ENCODE peak calls at places on chromosome 4, in six cellular contexts. One of them, this sample, is unnamed. For H3K4me1, the result is how much of the 10 kb centered on the place peaks cover.

GRCh38 chr4:8225704-8226443 is 26.8 kb downstream of the SH3TC1 start:
- DNase-seq in tibial artery: no peak
- DNase-seq in testis: no peak
- DNase-seq in adrenal gland: no peak
- DNase-seq in heart right ventricle: no peak
- DNase-seq in astrocyte: peak
- DNase-seq in this sample: no peak

GRCh38 chr4:33882246-33882990 is 2361.9 kb downstream of the ARAP2 start:
- DNase-seq in adrenal gland: no peak
- DNase-seq in tibial artery: no peak
- DNase-seq in astrocyte: peak
- DNase-seq in testis: no peak
- DNase-seq in heart right ventricle: no peak
- DNase-seq in this sample: no peak

GRCh38 chr4:2794707-2795557 is 2.0 kb downstream of the SH3BP2 start:
- DNase-seq in astrocyte: peak
- DNase-seq in heart right ventricle: peak
- DNase-seq in tibial artery: peak
- DNase-seq in testis: peak
- DNase-seq in adrenal gland: peak
- DNase-seq in this sample: no peak

GRCh38 chr4:131304686-131305085 is 1844.4 kb upstream of the PCDH10 start:
- DNase-seq in heart right ventricle: no peak
- DNase-seq in tibial artery: no peak
- DNase-seq in astrocyte: no peak
- DNase-seq in adrenal gland: no peak
- DNase-seq in testis: no peak
- DNase-seq in this sample: no peak

GRCh38 chr4:146245246-146245645 is 30.9 kb downstream of the REELD1 start:
- DNase-seq in astrocyte: peak
- DNase-seq in heart right ventricle: no peak
- DNase-seq in adrenal gland: peak
- DNase-seq in tibial artery: no peak
- DNase-seq in testis: no peak
- DNase-seq in this sample: no peak

GRCh38 chr4:31043382-31044062 is 323.4 kb downstream of the PCDH7 start:
- DNase-seq in heart right ventricle: no peak
- DNase-seq in tibial artery: no peak
- DNase-seq in astrocyte: no peak
- DNase-seq in testis: no peak
- DNase-seq in adrenal gland: no peak
- DNase-seq in this sample: no peak

GRCh38 chr4:113293043-113293560 is 243.6 kb downstream of the ANK2 start:
- DNase-seq in astrocyte: peak
- DNase-seq in testis: no peak
- DNase-seq in tibial artery: no peak
- DNase-seq in adrenal gland: no peak
- DNase-seq in heart right ventricle: no peak
- DNase-seq in this sample: no peak

GRCh38 chr4:120733054-120733453 is 189.5 kb downstream of the PRDM5 start:
- DNase-seq in adrenal gland: no peak
- DNase-seq in tibial artery: no peak
- DNase-seq in astrocyte: no peak
- DNase-seq in heart right ventricle: no peak
- DNase-seq in testis: no peak
- DNase-seq in this sample: no peak

GRCh38 chr4:138669479-138670165 is 346.0 kb upstream of the NOCT start:
- DNase-seq in tibial artery: no peak
- DNase-seq in testis: no peak
- DNase-seq in astrocyte: peak
- DNase-seq in adrenal gland: no peak
- DNase-seq in heart right ventricle: no peak
- DNase-seq in this sample: no peak

GRCh38 chr4:81506731-81507130 is 35.0 kb upstream of the RASGEF1B start:
- DNase-seq in heart right ventricle: no peak
- DNase-seq in tibial artery: no peak
- DNase-seq in testis: no peak
- DNase-seq in adrenal gland: no peak
- DNase-seq in astrocyte: no peak
- DNase-seq in this sample: no peak

GRCh38 chr4:186015212-186015817 is 53.6 kb upstream of the TLR3 start:
- DNase-seq in tibial artery: no peak
- DNase-seq in testis: no peak
- DNase-seq in heart right ventricle: no peak
- DNase-seq in astrocyte: no peak
- DNase-seq in adrenal gland: no peak
- DNase-seq in this sample: no peak

GRCh38 chr4:121129606-121130346 is 34.3 kb downstream of the TNIP3 start:
- DNase-seq in tibial artery: no peak
- DNase-seq in adrenal gland: no peak
- DNase-seq in testis: no peak
- DNase-seq in heart right ventricle: no peak
- DNase-seq in astrocyte: no peak
- DNase-seq in this sample: no peak

GRCh38 chr4:139617702-139618490 is 47.7 kb upstream of the MGST2 start:
- DNase-seq in adrenal gland: no peak
- DNase-seq in tibial artery: no peak
- DNase-seq in astrocyte: no peak
- DNase-seq in heart right ventricle: no peak
- DNase-seq in testis: no peak
- DNase-seq in this sample: no peak

GRCh38 chr4:7904942-7905341 is 34.7 kb downstream of the AFAP1 start:
- DNase-seq in heart right ventricle: no peak
- DNase-seq in astrocyte: peak
- DNase-seq in testis: no peak
- DNase-seq in tibial artery: no peak
- DNase-seq in adrenal gland: no peak
- DNase-seq in this sample: peak

GRCh38 chr4:70239497-70239896 is 2.9 kb upstream of the CSN3 start:
- DNase-seq in heart right ventricle: no peak
- DNase-seq in astrocyte: no peak
- DNase-seq in adrenal gland: no peak
- DNase-seq in testis: no peak
- DNase-seq in tibial artery: no peak
- DNase-seq in this sample: no peak

GRCh38 chr4:76028242-76028859 is 5.1 kb upstream of the CXCL10 start:
- DNase-seq in heart right ventricle: no peak
- DNase-seq in tibial artery: no peak
- DNase-seq in adrenal gland: no peak
- DNase-seq in testis: no peak
- DNase-seq in astrocyte: peak
- DNase-seq in this sample: no peak

GRCh38 chr4:2771264-2771663 is 15.1 kb upstream of the TNIP2 start:
- DNase-seq in astrocyte: no peak
- DNase-seq in adrenal gland: no peak
- DNase-seq in testis: no peak
- DNase-seq in heart right ventricle: no peak
- DNase-seq in tibial artery: no peak
- DNase-seq in this sample: no peak

GRCh38 chr4:57190651-57191481 is 80.7 kb upstream of the IGFBP7 start:
- DNase-seq in adrenal gland: no peak
- DNase-seq in tibial artery: no peak
- DNase-seq in astrocyte: peak
- DNase-seq in heart right ventricle: no peak
- DNase-seq in testis: peak
- DNase-seq in this sample: no peak

GRCh38 chr4:42519803-42520417 is 122.6 kb downstream of the SHISA3 start:
- DNase-seq in tibial artery: peak
- DNase-seq in testis: peak
- DNase-seq in heart right ventricle: no peak
- DNase-seq in astrocyte: peak
- DNase-seq in adrenal gland: peak
- DNase-seq in this sample: no peak

GRCh38 chr4:25814737-25815136 is 48.1 kb downstream of the SEL1L3 start:
- DNase-seq in testis: no peak
- DNase-seq in adrenal gland: no peak
- DNase-seq in heart right ventricle: no peak
- DNase-seq in astrocyte: no peak
- DNase-seq in tibial artery: no peak
- DNase-seq in this sample: no peak

GRCh38 chr4:25815586-25815985 is 47.2 kb downstream of the SEL1L3 start:
- DNase-seq in adrenal gland: no peak
- DNase-seq in tibial artery: no peak
- DNase-seq in heart right ventricle: no peak
- DNase-seq in testis: no peak
- DNase-seq in astrocyte: peak
- DNase-seq in this sample: no peak

GRCh38 chr4:25816591-25817058 is 46.2 kb downstream of the SEL1L3 start:
- DNase-seq in heart right ventricle: no peak
- DNase-seq in testis: no peak
- DNase-seq in astrocyte: no peak
- DNase-seq in adrenal gland: no peak
- DNase-seq in tibial artery: no peak
- DNase-seq in this sample: no peak

GRCh38 chr4:25813705-25814104 is 49.1 kb downstream of the SEL1L3 start:
- DNase-seq in tibial artery: no peak
- DNase-seq in adrenal gland: peak
- DNase-seq in heart right ventricle: no peak
- DNase-seq in astrocyte: peak
- DNase-seq in testis: no peak
- DNase-seq in this sample: no peak

GRCh38 chr4:25814323-25814722 is 48.5 kb downstream of the SEL1L3 start:
- DNase-seq in adrenal gland: peak
- DNase-seq in astrocyte: peak
- DNase-seq in heart right ventricle: peak
- DNase-seq in tibial artery: peak
- DNase-seq in testis: peak
- DNase-seq in this sample: no peak
- H3K27ac ChIP-seq in adrenal gland: no peak
- H3K27ac ChIP-seq in astrocyte: peak
- H3K27ac ChIP-seq in heart right ventricle: peak
- H3K27ac ChIP-seq in tibial artery: no peak
- H3K27ac ChIP-seq in testis: no peak
- H3K27ac ChIP-seq in this sample: no peak

DNA sequence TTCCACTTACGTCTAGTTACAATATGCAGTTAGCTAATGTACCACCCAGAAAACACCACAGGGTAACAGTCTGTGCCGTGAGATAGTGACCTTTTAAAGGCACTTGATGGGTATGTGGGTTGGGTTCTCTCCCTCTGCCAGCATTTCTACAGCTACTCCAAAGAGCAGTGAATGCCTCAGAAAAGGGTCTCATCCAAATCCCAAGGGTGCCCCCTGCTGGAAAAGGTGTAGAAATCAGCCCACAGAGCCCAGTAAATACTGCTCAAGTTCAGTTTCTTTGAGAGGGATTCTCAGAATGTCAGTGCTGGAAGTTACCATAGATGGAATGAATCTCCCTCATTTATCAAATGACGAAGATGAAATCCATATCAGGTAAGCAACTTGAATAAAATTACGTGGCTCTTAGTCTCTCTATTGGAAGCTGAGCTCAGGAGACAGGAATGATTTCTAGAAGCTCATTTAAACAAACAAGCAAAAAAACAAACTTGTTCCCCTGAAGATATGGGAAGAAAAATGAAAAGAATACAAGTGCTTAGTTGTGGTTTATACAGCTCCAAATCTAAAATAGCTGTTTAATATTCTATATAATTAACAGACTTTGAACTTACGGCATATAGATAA is 9.5 kb downstream of the RNF175 start:
- DNase-seq in astrocyte: peak
- DNase-seq in testis: peak
- DNase-seq in tibial artery: peak
- DNase-seq in heart right ventricle: no peak
- DNase-seq in adrenal gland: peak
- DNase-seq in this sample: no peak
- H3K4me1 ChIP-seq in astrocyte: under half
- H3K4me1 ChIP-seq in testis: under half
- H3K4me1 ChIP-seq in tibial artery: under half
- H3K4me1 ChIP-seq in heart right ventricle: under half
- H3K4me1 ChIP-seq in adrenal gland: under half
- H3K4me1 ChIP-seq in this sample: under half

GRCh38 chr4:154376461-154376860 is 115.1 kb downstream of the DCHS2 start:
- DNase-seq in heart right ventricle: no peak
- DNase-seq in testis: no peak
- DNase-seq in astrocyte: no peak
- DNase-seq in adrenal gland: no peak
- DNase-seq in tibial artery: no peak
- DNase-seq in this sample: no peak
- TF ChIP-seq CTCF in heart right ventricle: no peak
- TF ChIP-seq CTCF in testis: no peak
- TF ChIP-seq CTCF in astrocyte: no peak
- TF ChIP-seq CTCF in adrenal gland: no peak
- TF ChIP-seq CTCF in tibial artery: no peak
- TF ChIP-seq CTCF in this sample: no peak

GRCh38 chr4:184434021-184434420 is 40.3 kb downstream of the IRF2 start:
- DNase-seq in astrocyte: no peak
- DNase-seq in testis: no peak
- DNase-seq in tibial artery: no peak
- DNase-seq in heart right ventricle: no peak
- DNase-seq in adrenal gland: peak
- DNase-seq in this sample: no peak
- H3K27ac ChIP-seq in astrocyte: no peak
- H3K27ac ChIP-seq in testis: no peak
- H3K27ac ChIP-seq in tibial artery: no peak
- H3K27ac ChIP-seq in heart right ventricle: no peak
- H3K27ac ChIP-seq in adrenal gland: peak
- H3K27ac ChIP-seq in this sample: no peak

GRCh38 chr4:153520227-153520626 is 54.1 kb downstream of the TMEM131L start:
- DNase-seq in astrocyte: no peak
- DNase-seq in adrenal gland: no peak
- DNase-seq in heart right ventricle: no peak
- DNase-seq in testis: no peak
- DNase-seq in tibial artery: no peak
- DNase-seq in this sample: no peak
- H3K4me1 ChIP-seq in astrocyte: under half
- H3K4me1 ChIP-seq in adrenal gland: under half
- H3K4me1 ChIP-seq in heart right ventricle: half or more
- H3K4me1 ChIP-seq in testis: under half
- H3K4me1 ChIP-seq in tibial artery: under half
- H3K4me1 ChIP-seq in this sample: under half

DNA sequence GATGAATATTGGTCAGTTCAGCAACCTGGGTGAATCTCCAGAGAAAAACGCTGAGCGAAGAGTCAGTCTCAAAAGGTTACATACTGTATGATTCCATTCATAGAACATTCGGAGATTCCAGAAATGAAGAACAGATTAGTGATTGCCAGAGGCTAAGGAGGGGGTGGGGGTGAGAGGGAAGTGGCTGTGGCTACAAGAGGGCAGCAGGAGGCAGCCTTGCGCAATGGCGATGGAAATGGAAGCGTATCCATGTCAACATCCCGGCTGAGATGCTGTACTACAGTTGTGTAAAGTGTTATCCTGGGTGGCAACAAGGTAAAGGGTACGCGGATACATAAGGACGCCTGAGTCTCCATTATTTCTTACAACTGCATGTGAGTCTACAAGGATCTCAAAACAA is 18.0 kb downstream of the LYAR start:
- DNase-seq in heart right ventricle: no peak
- DNase-seq in testis: peak
- DNase-seq in adrenal gland: no peak
- DNase-seq in astrocyte: no peak
- DNase-seq in tibial artery: no peak
- DNase-seq in this sample: no peak
- TF ChIP-seq CTCF in heart right ventricle: no peak
- TF ChIP-seq CTCF in testis: no peak
- TF ChIP-seq CTCF in adrenal gland: no peak
- TF ChIP-seq CTCF in astrocyte: no peak
- TF ChIP-seq CTCF in tibial artery: no peak
- TF ChIP-seq CTCF in this sample: no peak

GRCh38 chr4:38046735-38047487 is 86.7 kb downstream of the PTTG2 start:
- DNase-seq in tibial artery: no peak
- DNase-seq in astrocyte: peak
- DNase-seq in heart right ventricle: no peak
- DNase-seq in testis: no peak
- DNase-seq in adrenal gland: no peak
- DNase-seq in this sample: no peak
- H3K27ac ChIP-seq in tibial artery: no peak
- H3K27ac ChIP-seq in astrocyte: no peak
- H3K27ac ChIP-seq in heart right ventricle: no peak
- H3K27ac ChIP-seq in testis: no peak
- H3K27ac ChIP-seq in adrenal gland: no peak
- H3K27ac ChIP-seq in this sample: peak

This sample was measured in uterus.